ENCODE peak calls at places on chromosomes 4 and X, in seven cellular contexts. One of them, this sample, is unnamed.

GRCh38 chr4:158769175-158769831 is 477 bp downstream of the FNIP2 start:
- DNase-seq in progenitor cell of endocrine pancreas: peak; percentile 33
- DNase-seq in SK-N-SH: no peak
- DNase-seq in T-cell: peak; percentile 25
- DNase-seq in activated CD8-positive, alpha-beta memory T cell treated with anti-CD3 and anti-CD28 coated beads, Interleukin-2, amount 10 ng/mL, durations not matched to agents 7 days and 5 days: peak; percentile 71
- DNase-seq in NCI-H1105: no peak
- DNase-seq in osteocyte: peak; percentile 84
- DNase-seq in this sample: no peak

GRCh38 chr4:65089666-65090065 is 580.6 kb downstream of the EPHA5 start:
- DNase-seq in osteocyte: no peak
- DNase-seq in SK-N-SH: no peak
- DNase-seq in activated CD8-positive, alpha-beta memory T cell treated with anti-CD3 and anti-CD28 coated beads, Interleukin-2, amount 10 ng/mL, durations not matched to agents 7 days and 5 days: no peak
- DNase-seq in progenitor cell of endocrine pancreas: no peak
- DNase-seq in NCI-H1105: no peak
- DNase-seq in T-cell: no peak
- DNase-seq in this sample: peak; percentile 16

GRCh38 chr4:28229092-28229491 is 1368.5 kb downstream of the STIM2 start:
- DNase-seq in progenitor cell of endocrine pancreas: no peak
- DNase-seq in T-cell: no peak
- DNase-seq in osteocyte: no peak
- DNase-seq in SK-N-SH: no peak
- DNase-seq in activated CD8-positive, alpha-beta memory T cell treated with anti-CD3 and anti-CD28 coated beads, Interleukin-2, amount 10 ng/mL, durations not matched to agents 7 days and 5 days: no peak
- DNase-seq in NCI-H1105: no peak
- DNase-seq in this sample: no peak

GRCh38 chrX:45198706-45199105 is 2.0 kb downstream of the DIPK2B start:
- DNase-seq in SK-N-SH: no peak
- DNase-seq in osteocyte: no peak
- DNase-seq in progenitor cell of endocrine pancreas: no peak
- DNase-seq in NCI-H1105: no peak
- DNase-seq in T-cell: no peak
- DNase-seq in activated CD8-positive, alpha-beta memory T cell treated with anti-CD3 and anti-CD28 coated beads, Interleukin-2, amount 10 ng/mL, durations not matched to agents 7 days and 5 days: no peak
- DNase-seq in this sample: no peak

GRCh38 chr4:158850800-158851644 is 82.2 kb downstream of the FNIP2 start:
- DNase-seq in NCI-H1105: no peak
- DNase-seq in progenitor cell of endocrine pancreas: no peak
- DNase-seq in activated CD8-positive, alpha-beta memory T cell treated with anti-CD3 and anti-CD28 coated beads, Interleukin-2, amount 10 ng/mL, durations not matched to agents 7 days and 5 days: no peak
- DNase-seq in T-cell: no peak
- DNase-seq in osteocyte: no peak
- DNase-seq in SK-N-SH: peak; percentile 41
- DNase-seq in this sample: no peak

GRCh38 chr4:39660757-39661156 is 22.1 kb upstream of the SMIM14 start:
- DNase-seq in T-cell: no peak
- DNase-seq in activated CD8-positive, alpha-beta memory T cell treated with anti-CD3 and anti-CD28 coated beads, Interleukin-2, amount 10 ng/mL, durations not matched to agents 7 days and 5 days: no peak
- DNase-seq in SK-N-SH: no peak
- DNase-seq in osteocyte: no peak
- DNase-seq in progenitor cell of endocrine pancreas: no peak
- DNase-seq in NCI-H1105: no peak
- DNase-seq in this sample: no peak

GRCh38 chrX:12505127-12505526 is 286.1 kb upstream of the PRPS2 start:
- DNase-seq in osteocyte: no peak
- DNase-seq in T-cell: no peak
- DNase-seq in NCI-H1105: no peak
- DNase-seq in activated CD8-positive, alpha-beta memory T cell treated with anti-CD3 and anti-CD28 coated beads, Interleukin-2, amount 10 ng/mL, durations not matched to agents 7 days and 5 days: no peak
- DNase-seq in SK-N-SH: no peak
- DNase-seq in progenitor cell of endocrine pancreas: no peak
- DNase-seq in this sample: no peak

GRCh38 chr4:140255467-140255866 is 101.5 kb upstream of the MAML3 start:
- DNase-seq in T-cell: no peak
- DNase-seq in SK-N-SH: no peak
- DNase-seq in activated CD8-positive, alpha-beta memory T cell treated with anti-CD3 and anti-CD28 coated beads, Interleukin-2, amount 10 ng/mL, durations not matched to agents 7 days and 5 days: no peak
- DNase-seq in progenitor cell of endocrine pancreas: no peak
- DNase-seq in osteocyte: no peak
- DNase-seq in NCI-H1105: no peak
- DNase-seq in this sample: no peak

GRCh38 chrX:54076903-54077302 is 32.6 kb upstream of the PHF8 start:
- DNase-seq in NCI-H1105: no peak
- DNase-seq in T-cell: no peak
- DNase-seq in osteocyte: no peak
- DNase-seq in progenitor cell of endocrine pancreas: no peak
- DNase-seq in SK-N-SH: no peak
- DNase-seq in activated CD8-positive, alpha-beta memory T cell treated with anti-CD3 and anti-CD28 coated beads, Interleukin-2, amount 10 ng/mL, durations not matched to agents 7 days and 5 days: no peak
- DNase-seq in this sample: no peak

GRCh38 chrX:109862386-109862910 is 129.4 kb upstream of the ACSL4 start:
- DNase-seq in progenitor cell of endocrine pancreas: no peak
- DNase-seq in NCI-H1105: no peak
- DNase-seq in SK-N-SH: no peak
- DNase-seq in osteocyte: no peak
- DNase-seq in activated CD8-positive, alpha-beta memory T cell treated with anti-CD3 and anti-CD28 coated beads, Interleukin-2, amount 10 ng/mL, durations not matched to agents 7 days and 5 days: no peak
- DNase-seq in T-cell: no peak
- DNase-seq in this sample: no peak

GRCh38 chrX:149881081-149881711 is at the start of gene MAGEA8:
- DNase-seq in activated CD8-positive, alpha-beta memory T cell treated with anti-CD3 and anti-CD28 coated beads, Interleukin-2, amount 10 ng/mL, durations not matched to agents 7 days and 5 days: no peak
- DNase-seq in progenitor cell of endocrine pancreas: no peak
- DNase-seq in T-cell: no peak
- DNase-seq in osteocyte: no peak
- DNase-seq in SK-N-SH: peak; percentile 45
- DNase-seq in NCI-H1105: no peak
- DNase-seq in this sample: peak; percentile 60

GRCh38 chrX:20515841-20516461 is 249.2 kb upstream of the RPS6KA3 start:
- DNase-seq in SK-N-SH: no peak
- DNase-seq in NCI-H1105: no peak
- DNase-seq in activated CD8-positive, alpha-beta memory T cell treated with anti-CD3 and anti-CD28 coated beads, Interleukin-2, amount 10 ng/mL, durations not matched to agents 7 days and 5 days: peak; percentile 65
- DNase-seq in osteocyte: no peak
- DNase-seq in progenitor cell of endocrine pancreas: no peak
- DNase-seq in T-cell: no peak
- DNase-seq in this sample: no peak

GRCh38 chr4:172270421-172270820 is 457.2 kb downstream of the GALNTL6 start:
- DNase-seq in progenitor cell of endocrine pancreas: no peak
- DNase-seq in NCI-H1105: peak; percentile 63
- DNase-seq in SK-N-SH: no peak
- DNase-seq in T-cell: no peak
- DNase-seq in activated CD8-positive, alpha-beta memory T cell treated with anti-CD3 and anti-CD28 coated beads, Interleukin-2, amount 10 ng/mL, durations not matched to agents 7 days and 5 days: no peak
- DNase-seq in osteocyte: no peak
- DNase-seq in this sample: peak; percentile 53

GRCh38 chr4:55910140-55910539 is 38.6 kb upstream of the CEP135 start:
- DNase-seq in NCI-H1105: no peak
- DNase-seq in osteocyte: no peak
- DNase-seq in progenitor cell of endocrine pancreas: no peak
- DNase-seq in T-cell: no peak
- DNase-seq in SK-N-SH: no peak
- DNase-seq in activated CD8-positive, alpha-beta memory T cell treated with anti-CD3 and anti-CD28 coated beads, Interleukin-2, amount 10 ng/mL, durations not matched to agents 7 days and 5 days: no peak
- DNase-seq in this sample: no peak

GRCh38 chr4:7694256-7694775 is 245.3 kb downstream of the AFAP1 start:
- DNase-seq in osteocyte: no peak
- DNase-seq in progenitor cell of endocrine pancreas: no peak
- DNase-seq in SK-N-SH: no peak
- DNase-seq in NCI-H1105: no peak
- DNase-seq in activated CD8-positive, alpha-beta memory T cell treated with anti-CD3 and anti-CD28 coated beads, Interleukin-2, amount 10 ng/mL, durations not matched to agents 7 days and 5 days: no peak
- DNase-seq in T-cell: no peak
- DNase-seq in this sample: no peak

GRCh38 chrX:25442501-25442900 is 426.7 kb upstream of the ARX start:
- DNase-seq in SK-N-SH: no peak
- DNase-seq in activated CD8-positive, alpha-beta memory T cell treated with anti-CD3 and anti-CD28 coated beads, Interleukin-2, amount 10 ng/mL, durations not matched to agents 7 days and 5 days: no peak
- DNase-seq in progenitor cell of endocrine pancreas: no peak
- DNase-seq in T-cell: no peak
- DNase-seq in osteocyte: no peak
- DNase-seq in NCI-H1105: no peak
- DNase-seq in this sample: no peak

GRCh38 chr4:153611679-153612078 is 72.4 kb upstream of the TLR2 start:
- DNase-seq in osteocyte: no peak
- DNase-seq in SK-N-SH: no peak
- DNase-seq in activated CD8-positive, alpha-beta memory T cell treated with anti-CD3 and anti-CD28 coated beads, Interleukin-2, amount 10 ng/mL, durations not matched to agents 7 days and 5 days: no peak
- DNase-seq in NCI-H1105: no peak
- DNase-seq in T-cell: no peak
- DNase-seq in progenitor cell of endocrine pancreas: no peak
- DNase-seq in this sample: no peak

GRCh38 chr4:103498161-103499070 is 221.4 kb downstream of the TACR3 start:
- DNase-seq in progenitor cell of endocrine pancreas: no peak
- DNase-seq in T-cell: no peak
- DNase-seq in NCI-H1105: no peak
- DNase-seq in SK-N-SH: no peak
- DNase-seq in osteocyte: no peak
- DNase-seq in activated CD8-positive, alpha-beta memory T cell treated with anti-CD3 and anti-CD28 coated beads, Interleukin-2, amount 10 ng/mL, durations not matched to agents 7 days and 5 days: peak; percentile 56
- DNase-seq in this sample: no peak

GRCh38 chr4:1305781-1306455 is 16.2 kb downstream of the MAEA start:
- DNase-seq in NCI-H1105: no peak
- DNase-seq in activated CD8-positive, alpha-beta memory T cell treated with anti-CD3 and anti-CD28 coated beads, Interleukin-2, amount 10 ng/mL, durations not matched to agents 7 days and 5 days: peak; percentile 70
- DNase-seq in progenitor cell of endocrine pancreas: no peak
- DNase-seq in osteocyte: no peak
- DNase-seq in SK-N-SH: no peak
- DNase-seq in T-cell: no peak
- DNase-seq in this sample: no peak

GRCh38 chrX:88883205-88883604 is 136.2 kb downstream of the CPXCR1 start:
- DNase-seq in NCI-H1105: no peak
- DNase-seq in osteocyte: no peak
- DNase-seq in activated CD8-positive, alpha-beta memory T cell treated with anti-CD3 and anti-CD28 coated beads, Interleukin-2, amount 10 ng/mL, durations not matched to agents 7 days and 5 days: no peak
- DNase-seq in progenitor cell of endocrine pancreas: no peak
- DNase-seq in T-cell: no peak
- DNase-seq in SK-N-SH: no peak
- DNase-seq in this sample: no peak

GRCh38 chr4:78923459-78924312 is 15.6 kb downstream of the PAQR3 start:
- DNase-seq in SK-N-SH: no peak
- DNase-seq in osteocyte: no peak
- DNase-seq in activated CD8-positive, alpha-beta memory T cell treated with anti-CD3 and anti-CD28 coated beads, Interleukin-2, amount 10 ng/mL, durations not matched to agents 7 days and 5 days: no peak
- DNase-seq in progenitor cell of endocrine pancreas: no peak
- DNase-seq in NCI-H1105: no peak
- DNase-seq in T-cell: no peak
- DNase-seq in this sample: no peak

GRCh38 chr4:13329963-13330362 is 154.2 kb downstream of the RAB28 start:
- DNase-seq in T-cell: no peak
- DNase-seq in progenitor cell of endocrine pancreas: no peak
- DNase-seq in osteocyte: no peak
- DNase-seq in SK-N-SH: no peak
- DNase-seq in NCI-H1105: no peak
- DNase-seq in activated CD8-positive, alpha-beta memory T cell treated with anti-CD3 and anti-CD28 coated beads, Interleukin-2, amount 10 ng/mL, durations not matched to agents 7 days and 5 days: no peak
- DNase-seq in this sample: no peak

GRCh38 chr4:152325831-152326230 is 210.1 kb downstream of the FBXW7 start:
- DNase-seq in T-cell: no peak
- DNase-seq in NCI-H1105: peak; percentile 15
- DNase-seq in progenitor cell of endocrine pancreas: no peak
- DNase-seq in osteocyte: no peak
- DNase-seq in activated CD8-positive, alpha-beta memory T cell treated with anti-CD3 and anti-CD28 coated beads, Interleukin-2, amount 10 ng/mL, durations not matched to agents 7 days and 5 days: no peak
- DNase-seq in SK-N-SH: no peak
- DNase-seq in this sample: no peak

GRCh38 chr4:66921433-66921832 is 623.9 kb downstream of the CENPC start:
- DNase-seq in activated CD8-positive, alpha-beta memory T cell treated with anti-CD3 and anti-CD28 coated beads, Interleukin-2, amount 10 ng/mL, durations not matched to agents 7 days and 5 days: no peak
- DNase-seq in SK-N-SH: no peak
- DNase-seq in NCI-H1105: no peak
- DNase-seq in progenitor cell of endocrine pancreas: no peak
- DNase-seq in T-cell: no peak
- DNase-seq in osteocyte: no peak
- DNase-seq in this sample: no peak

GRCh38 chr4:17630228-17630627 is 15.8 kb downstream of the MED28 start:
- DNase-seq in SK-N-SH: no peak
- DNase-seq in osteocyte: no peak
- DNase-seq in progenitor cell of endocrine pancreas: no peak
- DNase-seq in T-cell: no peak
- DNase-seq in activated CD8-positive, alpha-beta memory T cell treated with anti-CD3 and anti-CD28 coated beads, Interleukin-2, amount 10 ng/mL, durations not matched to agents 7 days and 5 days: no peak
- DNase-seq in NCI-H1105: no peak
- DNase-seq in this sample: no peak

GRCh38 chr4:76896731-76897521 is 1.0 kb downstream of the SOWAHB start:
- DNase-seq in progenitor cell of endocrine pancreas: peak; percentile 40
- DNase-seq in activated CD8-positive, alpha-beta memory T cell treated with anti-CD3 and anti-CD28 coated beads, Interleukin-2, amount 10 ng/mL, durations not matched to agents 7 days and 5 days: no peak
- DNase-seq in SK-N-SH: peak; percentile 76
- DNase-seq in T-cell: no peak
- DNase-seq in NCI-H1105: peak; percentile 43
- DNase-seq in osteocyte: no peak
- DNase-seq in this sample: peak; percentile 31

GRCh38 chr4:21593268-21594002 is 355.1 kb downstream of the KCNIP4 start:
- DNase-seq in T-cell: no peak
- DNase-seq in SK-N-SH: peak; percentile 10
- DNase-seq in NCI-H1105: no peak
- DNase-seq in progenitor cell of endocrine pancreas: no peak
- DNase-seq in osteocyte: no peak
- DNase-seq in activated CD8-positive, alpha-beta memory T cell treated with anti-CD3 and anti-CD28 coated beads, Interleukin-2, amount 10 ng/mL, durations not matched to agents 7 days and 5 days: no peak
- DNase-seq in this sample: no peak

GRCh38 chrX:2691543-2692220 is 587 bp downstream of the CD99 start:
- DNase-seq in progenitor cell of endocrine pancreas: no peak
- DNase-seq in T-cell: no peak
- DNase-seq in NCI-H1105: no peak
- DNase-seq in activated CD8-positive, alpha-beta memory T cell treated with anti-CD3 and anti-CD28 coated beads, Interleukin-2, amount 10 ng/mL, durations not matched to agents 7 days and 5 days: peak; percentile 58
- DNase-seq in osteocyte: no peak
- DNase-seq in SK-N-SH: no peak
- DNase-seq in this sample: no peak

GRCh38 chrX:49956313-49956712 is 33.9 kb downstream of the CLCN5 start:
- DNase-seq in progenitor cell of endocrine pancreas: no peak
- DNase-seq in NCI-H1105: no peak
- DNase-seq in T-cell: no peak
- DNase-seq in SK-N-SH: no peak
- DNase-seq in osteocyte: no peak
- DNase-seq in activated CD8-positive, alpha-beta memory T cell treated with anti-CD3 and anti-CD28 coated beads, Interleukin-2, amount 10 ng/mL, durations not matched to agents 7 days and 5 days: no peak
- DNase-seq in this sample: no peak

GRCh38 chr4:24570172-24570571 is 14.2 kb downstream of the DHX15 start:
- DNase-seq in progenitor cell of endocrine pancreas: no peak
- DNase-seq in SK-N-SH: no peak
- DNase-seq in NCI-H1105: no peak
- DNase-seq in T-cell: no peak
- DNase-seq in activated CD8-positive, alpha-beta memory T cell treated with anti-CD3 and anti-CD28 coated beads, Interleukin-2, amount 10 ng/mL, durations not matched to agents 7 days and 5 days: no peak
- DNase-seq in osteocyte: no peak
- DNase-seq in this sample: no peak

GRCh38 chr4:8419222-8420041 is 21.1 kb downstream of the ACOX3 start:
- DNase-seq in progenitor cell of endocrine pancreas: no peak
- DNase-seq in NCI-H1105: no peak
- DNase-seq in activated CD8-positive, alpha-beta memory T cell treated with anti-CD3 and anti-CD28 coated beads, Interleukin-2, amount 10 ng/mL, durations not matched to agents 7 days and 5 days: peak; percentile 70
- DNase-seq in T-cell: no peak
- DNase-seq in SK-N-SH: no peak
- DNase-seq in osteocyte: no peak
- DNase-seq in this sample: no peak

GRCh38 chrX:12955882-12956703 is 18.8 kb upstream of the TMSB4X start:
- DNase-seq in progenitor cell of endocrine pancreas: no peak
- DNase-seq in NCI-H1105: no peak
- DNase-seq in T-cell: no peak
- DNase-seq in osteocyte: no peak
- DNase-seq in SK-N-SH: no peak
- DNase-seq in activated CD8-positive, alpha-beta memory T cell treated with anti-CD3 and anti-CD28 coated beads, Interleukin-2, amount 10 ng/mL, durations not matched to agents 7 days and 5 days: peak; percentile 84
- DNase-seq in this sample: peak; percentile 29

GRCh38 chr4:3124070-3124767 is 49.7 kb downstream of the HTT start:
- DNase-seq in activated CD8-positive, alpha-beta memory T cell treated with anti-CD3 and anti-CD28 coated beads, Interleukin-2, amount 10 ng/mL, durations not matched to agents 7 days and 5 days: no peak
- DNase-seq in SK-N-SH: no peak
- DNase-seq in T-cell: no peak
- DNase-seq in progenitor cell of endocrine pancreas: no peak
- DNase-seq in osteocyte: no peak
- DNase-seq in NCI-H1105: no peak
- DNase-seq in this sample: no peak

GRCh38 chr4:145340071-145340695 is 141.5 kb upstream of the SMAD1 start:
- DNase-seq in NCI-H1105: no peak
- DNase-seq in T-cell: no peak
- DNase-seq in SK-N-SH: no peak
- DNase-seq in osteocyte: no peak
- DNase-seq in activated CD8-positive, alpha-beta memory T cell treated with anti-CD3 and anti-CD28 coated beads, Interleukin-2, amount 10 ng/mL, durations not matched to agents 7 days and 5 days: no peak
- DNase-seq in progenitor cell of endocrine pancreas: no peak
- DNase-seq in this sample: no peak

GRCh38 chrX:45851434-45851991 is 650.8 kb upstream of the DIPK2B start:
- DNase-seq in T-cell: peak; percentile 19
- DNase-seq in SK-N-SH: peak; percentile 15
- DNase-seq in NCI-H1105: peak; percentile 33
- DNase-seq in progenitor cell of endocrine pancreas: peak; percentile 12
- DNase-seq in activated CD8-positive, alpha-beta memory T cell treated with anti-CD3 and anti-CD28 coated beads, Interleukin-2, amount 10 ng/mL, durations not matched to agents 7 days and 5 days: peak; percentile 65
- DNase-seq in osteocyte: no peak
- DNase-seq in this sample: no peak

GRCh38 chrX:13194291-13195103 is 125.4 kb downstream of the ATXN3L start:
- DNase-seq in activated CD8-positive, alpha-beta memory T cell treated with anti-CD3 and anti-CD28 coated beads, Interleukin-2, amount 10 ng/mL, durations not matched to agents 7 days and 5 days: no peak
- DNase-seq in SK-N-SH: no peak
- DNase-seq in osteocyte: no peak
- DNase-seq in T-cell: no peak
- DNase-seq in NCI-H1105: peak; percentile 72
- DNase-seq in progenitor cell of endocrine pancreas: no peak
- DNase-seq in this sample: peak; percentile 68

GRCh38 chr4:13907255-13907751 is 279.8 kb upstream of the BOD1L1 start:
- DNase-seq in SK-N-SH: no peak
- DNase-seq in T-cell: no peak
- DNase-seq in osteocyte: no peak
- DNase-seq in activated CD8-positive, alpha-beta memory T cell treated with anti-CD3 and anti-CD28 coated beads, Interleukin-2, amount 10 ng/mL, durations not matched to agents 7 days and 5 days: no peak
- DNase-seq in progenitor cell of endocrine pancreas: no peak
- DNase-seq in NCI-H1105: no peak
- DNase-seq in this sample: no peak

GRCh38 chr4:110198472-110199419 is at the start of gene ELOVL6:
- DNase-seq in NCI-H1105: peak; percentile 43
- DNase-seq in progenitor cell of endocrine pancreas: peak; percentile 36
- DNase-seq in SK-N-SH: peak; percentile 77
- DNase-seq in activated CD8-positive, alpha-beta memory T cell treated with anti-CD3 and anti-CD28 coated beads, Interleukin-2, amount 10 ng/mL, durations not matched to agents 7 days and 5 days: peak; percentile 71
- DNase-seq in T-cell: no peak
- DNase-seq in osteocyte: no peak
- DNase-seq in this sample: peak; percentile 64